ENCODE peak calls at places on chromosomes 13 and 19, in five cellular contexts. F is spleen, G is vagina, K is upper lobe of left lung, R is transverse colon. M is an unnamed sample.

GRCh38 chr19:18194554-18195238 is 1.7 kb downstream of the MPV17L2 start:
- DNase-seq in F (peak; percentile 86), G (no peak), K (peak; percentile 53), R (peak; percentile 49), M (peak; percentile 81)

GRCh38 chr13:42996584-42996983 is 4.5 kb upstream of the EPSTI1 start:
- DNase-seq in F (no peak), G (no peak), K (no peak), R (no peak), M (no peak)

GRCh38 chr13:92187378-92187989 is 789.1 kb downstream of the GPC5 start:
- DNase-seq in F (no peak), G (no peak), K (no peak), R (no peak), M (no peak)

GRCh38 chr13:113667771-113668490 is 912 bp downstream of the GRK1 start:
- DNase-seq in F (peak; percentile 59), G (no peak), K (peak; percentile 17), R (peak; percentile 4), M (no peak)

GRCh38 chr19:51564791-51565190 is 6.3 kb upstream of the ZNF175 start:
- DNase-seq in F (no peak), G (no peak), K (no peak), R (no peak), M (no peak)

GRCh38 chr19:7795555-7796161 is 32.6 kb downstream of the CLEC4M start:
- DNase-seq in F (no peak), G (no peak), K (no peak), R (no peak), M (no peak)

GRCh38 chr19:58279925-58280316 is 1.2 kb downstream of the ZNF8 start:
- DNase-seq in F (no peak), G (no peak), K (no peak), R (no peak), M (no peak)

GRCh38 chr13:114090476-114090875 is 41.9 kb downstream of the RASA3 start:
- DNase-seq in F (no peak), G (no peak), K (peak; percentile 19), R (peak; percentile 13), M (no peak)

GRCh38 chr13:96238861-96239260 is 149.0 kb downstream of the HS6ST3 start:
- DNase-seq in F (no peak), G (no peak), K (no peak), R (no peak), M (no peak)

GRCh38 chr19:48962029-48962848 is 2.9 kb upstream of the FTL start:
- DNase-seq in F (peak; percentile 96), G (peak; percentile 87), K (peak; percentile 94), R (peak; percentile 90), M (no peak)

GRCh38 chr13:77749481-77749880 is 52.0 kb downstream of the SLAIN1 start:
- DNase-seq in F (no peak), G (no peak), K (no peak), R (no peak), M (no peak)

GRCh38 chr13:59458908-59459579 is 704.7 kb downstream of the DIAPH3 start:
- DNase-seq in F (peak; percentile 77), G (no peak), K (no peak), R (no peak), M (no peak)

GRCh38 chr13:27043013-27043412 is 128.6 kb downstream of the USP12 start:
- DNase-seq in F (no peak), G (no peak), K (peak; percentile 49), R (no peak), M (peak; percentile 31)

GRCh38 chr13:106617561-106617960 is 49.6 kb upstream of the ARGLU1 start:
- DNase-seq in F (no peak), G (peak; percentile 49), K (no peak), R (no peak), M (no peak)

GRCh38 chr19:30880551-30880950 is 468.7 kb downstream of the TSHZ3 start:
- DNase-seq in F (no peak), G (no peak), K (no peak), R (no peak), M (no peak)

GRCh38 chr19:4191044-4191443 is 8.6 kb downstream of the ANKRD24 start:
- DNase-seq in F (no peak), G (no peak), K (no peak), R (no peak), M (no peak)

GRCh38 chr19:3146677-3147100 is 10.9 kb downstream of the GNA15 start:
- DNase-seq in F (peak; percentile 90), G (no peak), K (peak; percentile 62), R (peak; percentile 30), M (no peak)

GRCh38 chr19:51327066-51327985 is 14.6 kb downstream of the VSIG10L start:
- DNase-seq in F (peak; percentile 71), G (no peak), K (peak; percentile 41), R (peak; percentile 43), M (peak; percentile 50)

GRCh38 chr13:66513728-66514127 is 716.4 kb downstream of the PCDH9 start:
- DNase-seq in F (no peak), G (no peak), K (no peak), R (no peak), M (no peak)

GRCh38 chr19:29714371-29714952 is 599 bp downstream of the C19orf12 start:
- DNase-seq in F (no peak), G (no peak), K (no peak), R (no peak), M (no peak)

GRCh38 chr13:30464496-30465351 is 1.0 kb downstream of the HMGB1 start:
- DNase-seq in F (peak; percentile 94), G (peak; percentile 90), K (peak; percentile 63), R (peak; percentile 78), M (peak; percentile 65)
- TF ChIP-seq POLR2A in F (no peak), G (no peak), K (peak; percentile 67), R (no peak), M (no peak)

DNA sequence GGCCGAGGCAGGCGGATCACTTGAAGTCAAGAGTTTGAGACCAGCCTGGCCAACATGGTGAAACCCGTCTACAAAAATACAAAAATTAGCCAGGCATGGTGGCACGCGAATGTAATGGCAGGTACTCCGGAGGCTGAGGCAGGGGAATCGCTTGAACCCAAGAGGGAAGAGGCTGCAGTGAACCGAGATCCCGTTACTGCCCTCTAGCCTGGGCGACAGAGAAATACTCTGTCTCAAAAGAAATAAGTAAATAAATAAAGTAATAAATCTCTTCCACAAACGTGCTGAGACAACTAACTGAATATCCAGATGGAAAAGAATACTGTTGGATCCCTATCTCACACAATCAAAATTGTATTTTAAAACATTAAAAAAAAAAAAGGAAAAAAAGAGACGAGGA is 807 bp upstream of the ZNF813 start:
- DNase-seq in F (no peak), G (no peak), K (no peak), R (no peak), M (no peak)
- TF ChIP-seq CTCF in F (no peak), G (no peak), K (no peak), R (no peak), M (no peak)

DNA sequence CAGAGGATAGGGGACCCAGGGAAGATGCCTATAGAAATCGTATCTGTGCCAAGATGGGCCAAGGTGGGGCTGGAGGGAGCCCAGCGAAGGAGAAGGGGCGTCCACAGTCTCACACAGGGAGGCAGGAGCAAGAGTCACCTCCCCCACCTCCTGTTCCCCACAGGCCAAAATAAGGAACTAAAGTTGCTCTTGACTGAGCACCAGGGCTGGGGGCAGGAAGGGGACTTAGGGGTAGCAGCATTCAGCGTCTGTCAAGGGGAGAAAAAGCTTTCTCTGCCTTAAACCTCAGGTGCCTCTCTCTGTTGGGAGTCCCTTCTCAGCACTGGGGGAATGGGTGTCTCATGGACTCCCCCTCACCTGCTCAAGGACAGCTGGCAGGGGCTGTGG is 404 bp downstream of the CD79A start:
- DNase-seq in F (peak; percentile 90), G (no peak), K (peak; percentile 52), R (peak; percentile 37), M (no peak)
- TF ChIP-seq POLR2AphosphoS5 in F (peak; percentile 83), G (no peak), K (no peak), R (no peak), M (no peak)

GRCh38 chr13:35470671-35471465 is 5.6 kb downstream of the MAB21L1 start:
- DNase-seq in F (peak; percentile 70), G (no peak), K (no peak), R (peak; percentile 9), M (no peak)
- TF ChIP-seq POLR2A in F (no peak), G (no peak), K (no peak), R (no peak), M (no peak)

DNA sequence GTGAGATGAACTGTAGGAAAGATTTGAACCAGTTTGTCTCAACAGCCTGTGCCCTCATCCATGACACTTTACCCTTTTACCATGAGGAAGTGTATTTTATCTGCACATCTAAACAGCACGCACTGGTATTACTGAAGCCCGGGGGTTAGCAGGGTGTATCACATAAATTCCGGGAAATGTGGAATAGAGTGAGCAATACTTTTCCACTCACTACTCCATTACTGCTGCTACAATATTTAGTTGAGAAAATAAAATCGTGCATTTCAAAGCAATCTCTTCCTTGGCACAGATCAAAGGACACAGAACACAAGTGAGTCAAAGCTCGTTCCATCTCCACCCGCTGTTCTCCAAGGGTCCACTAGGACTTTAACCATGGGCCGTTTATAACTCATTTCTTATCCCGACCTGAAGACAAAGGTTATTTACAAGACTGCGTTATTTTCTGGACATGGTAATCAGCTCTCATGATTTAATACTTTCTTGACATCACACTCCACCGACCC is 35.2 kb downstream of the STK24 start:
- DNase-seq in F (no peak), G (no peak), K (no peak), R (no peak), M (no peak)
- TF ChIP-seq CTCF in F (no peak), G (no peak), K (no peak), R (no peak), M (no peak)

GRCh38 chr19:5646703-5647102 is 23.8 kb downstream of the SAFB start:
- DNase-seq in F (peak; percentile 12), G (no peak), K (no peak), R (no peak), M (no peak)

GRCh38 chr19:5651361-5651760 is 28.5 kb downstream of the SAFB start:
- DNase-seq in F (peak; percentile 41), G (no peak), K (no peak), R (no peak), M (no peak)

GRCh38 chr19:5645409-5645808 is 22.5 kb downstream of the SAFB start:
- DNase-seq in F (peak; percentile 25), G (no peak), K (no peak), R (no peak), M (no peak)

GRCh38 chr19:5652261-5652660 is 28.1 kb downstream of the MICOS13 start:
- DNase-seq in F (peak; percentile 17), G (no peak), K (no peak), R (no peak), M (no peak)

GRCh38 chr19:5648464-5648863 is 25.6 kb downstream of the SAFB start:
- DNase-seq in F (no peak), G (no peak), K (no peak), R (no peak), M (no peak)
- TF ChIP-seq POLR2AphosphoS5 in F (no peak), G (no peak), K (no peak), R (no peak), M (no peak)

DNA sequence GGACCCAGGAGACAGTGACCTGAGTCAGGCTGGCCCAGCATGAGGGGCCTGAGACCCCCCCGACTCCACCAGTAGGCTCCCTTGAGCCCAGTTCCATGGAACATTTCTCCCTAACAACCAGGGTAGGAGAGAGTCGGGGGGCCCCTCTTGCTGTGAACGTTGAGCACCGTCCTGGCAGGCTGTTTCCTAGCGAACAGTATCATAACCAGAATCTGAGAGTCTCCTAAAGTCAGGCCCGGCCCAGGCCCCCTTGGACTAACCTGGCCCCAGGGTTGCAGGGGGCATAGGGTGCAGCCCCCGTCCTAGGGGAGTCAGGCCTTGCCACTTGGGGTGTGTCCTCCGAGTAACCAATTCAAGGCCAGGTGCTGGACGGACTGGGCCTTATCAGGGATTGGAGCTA is 13.7 kb downstream of the TMEM150B start:
- DNase-seq in F (no peak), G (no peak), K (no peak), R (no peak), M (no peak)
- TF ChIP-seq POLR2A in F (no peak), G (no peak), K (no peak), R (no peak), M (no peak)